ENCODE peak calls at places on chromosome 15, in six cellular contexts. One of them, this sample, is unnamed.

GRCh38 chr15:78944669-78945407 is at the start of gene CTSH:
- DNase-seq in foreskin fibroblast: peak; percentile 64
- DNase-seq in astrocyte of the cerebellum: no peak
- DNase-seq in HFF-Myc: no peak
- DNase-seq in CD4-positive, CD25-positive, alpha-beta regulatory T cell: peak; percentile 60
- DNase-seq in AG10803: peak; percentile 15
- DNase-seq in this sample: peak; percentile 54

GRCh38 chr15:38325290-38325990 is 72.8 kb downstream of the SPRED1 start:
- DNase-seq in foreskin fibroblast: no peak
- DNase-seq in astrocyte of the cerebellum: no peak
- DNase-seq in HFF-Myc: no peak
- DNase-seq in CD4-positive, CD25-positive, alpha-beta regulatory T cell: no peak
- DNase-seq in AG10803: peak; percentile 26
- DNase-seq in this sample: no peak

GRCh38 chr15:86183765-86184491 is 104.3 kb downstream of the AGBL1 start:
- DNase-seq in foreskin fibroblast: no peak
- DNase-seq in astrocyte of the cerebellum: no peak
- DNase-seq in HFF-Myc: no peak
- DNase-seq in CD4-positive, CD25-positive, alpha-beta regulatory T cell: no peak
- DNase-seq in AG10803: no peak
- DNase-seq in this sample: no peak

GRCh38 chr15:63121382-63122001 is at the start of gene LACTB:
- DNase-seq in foreskin fibroblast: peak; percentile 96
- DNase-seq in astrocyte of the cerebellum: peak; percentile 70
- DNase-seq in HFF-Myc: peak; percentile 45
- DNase-seq in CD4-positive, CD25-positive, alpha-beta regulatory T cell: peak; percentile 79
- DNase-seq in AG10803: peak; percentile 92
- DNase-seq in this sample: peak; percentile 54

GRCh38 chr15:56243117-56243773 is 434 bp downstream of the RFX7 start:
- DNase-seq in foreskin fibroblast: peak; percentile 55
- DNase-seq in astrocyte of the cerebellum: no peak
- DNase-seq in HFF-Myc: no peak
- DNase-seq in CD4-positive, CD25-positive, alpha-beta regulatory T cell: peak; percentile 12
- DNase-seq in AG10803: peak; percentile 36
- DNase-seq in this sample: no peak

GRCh38 chr15:90592144-90592887 is 62.6 kb downstream of the CRTC3 start:
- DNase-seq in foreskin fibroblast: peak; percentile 77
- DNase-seq in astrocyte of the cerebellum: no peak
- DNase-seq in HFF-Myc: peak; percentile 39
- DNase-seq in CD4-positive, CD25-positive, alpha-beta regulatory T cell: no peak
- DNase-seq in AG10803: peak; percentile 89
- DNase-seq in this sample: no peak

GRCh38 chr15:48522123-48522522 is 123.4 kb downstream of the FBN1 start:
- DNase-seq in foreskin fibroblast: no peak
- DNase-seq in astrocyte of the cerebellum: no peak
- DNase-seq in HFF-Myc: no peak
- DNase-seq in CD4-positive, CD25-positive, alpha-beta regulatory T cell: no peak
- DNase-seq in AG10803: no peak
- DNase-seq in this sample: no peak

GRCh38 chr15:41698779-41699178 is 38.6 kb downstream of the MGA start:
- DNase-seq in foreskin fibroblast: peak; percentile 14
- DNase-seq in astrocyte of the cerebellum: peak; percentile 44
- DNase-seq in HFF-Myc: peak; percentile 2
- DNase-seq in CD4-positive, CD25-positive, alpha-beta regulatory T cell: no peak
- DNase-seq in AG10803: peak; percentile 37
- DNase-seq in this sample: no peak

GRCh38 chr15:43948691-43949325 is 122.0 kb downstream of the WDR76 start:
- DNase-seq in foreskin fibroblast: peak; percentile 45
- DNase-seq in astrocyte of the cerebellum: no peak
- DNase-seq in HFF-Myc: no peak
- DNase-seq in CD4-positive, CD25-positive, alpha-beta regulatory T cell: no peak
- DNase-seq in AG10803: no peak
- DNase-seq in this sample: peak; percentile 79

GRCh38 chr15:87753539-87753938 is 503.0 kb downstream of the NTRK3 start:
- DNase-seq in foreskin fibroblast: no peak
- DNase-seq in astrocyte of the cerebellum: no peak
- DNase-seq in HFF-Myc: no peak
- DNase-seq in CD4-positive, CD25-positive, alpha-beta regulatory T cell: no peak
- DNase-seq in AG10803: no peak
- DNase-seq in this sample: no peak

GRCh38 chr15:92715753-92716152 is 60.2 kb upstream of the FAM174B start:
- DNase-seq in foreskin fibroblast: no peak
- DNase-seq in astrocyte of the cerebellum: peak; percentile 86
- DNase-seq in HFF-Myc: no peak
- DNase-seq in CD4-positive, CD25-positive, alpha-beta regulatory T cell: no peak
- DNase-seq in AG10803: no peak
- DNase-seq in this sample: no peak

GRCh38 chr15:38588672-38589071 is 24.1 kb upstream of the RASGRP1 start:
- DNase-seq in foreskin fibroblast: peak; percentile 35
- DNase-seq in astrocyte of the cerebellum: no peak
- DNase-seq in HFF-Myc: no peak
- DNase-seq in CD4-positive, CD25-positive, alpha-beta regulatory T cell: no peak
- DNase-seq in AG10803: no peak
- DNase-seq in this sample: no peak

DNA sequence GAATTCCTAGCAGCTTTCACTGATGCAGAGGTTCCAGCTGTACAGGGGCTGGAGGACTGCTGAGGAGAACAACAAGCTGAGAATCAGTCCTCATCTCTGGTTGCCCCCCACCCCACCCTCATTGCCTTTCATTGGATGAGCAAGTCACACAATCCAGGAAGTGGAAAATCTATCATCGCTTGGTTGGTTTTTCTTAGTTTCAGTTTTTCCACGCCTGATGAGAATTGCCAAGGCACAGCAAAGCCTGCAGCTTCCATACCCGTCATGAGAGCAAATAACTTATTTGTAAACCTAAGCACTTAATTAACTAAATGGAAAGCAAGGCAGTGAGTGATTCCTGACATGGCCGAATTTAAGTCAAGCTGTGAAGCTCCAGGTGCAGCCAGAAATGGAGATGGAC is 21.4 kb upstream of the LIPC start:
- DNase-seq in foreskin fibroblast: peak; percentile 36
- DNase-seq in astrocyte of the cerebellum: no peak
- DNase-seq in HFF-Myc: no peak
- DNase-seq in CD4-positive, CD25-positive, alpha-beta regulatory T cell: peak; percentile 34
- DNase-seq in AG10803: peak; percentile 69
- DNase-seq in this sample: no peak
- H3K4me3 ChIP-seq in foreskin fibroblast: peak overlapping the region; percentile 47
- H3K4me3 ChIP-seq in astrocyte of the cerebellum: no peak overlapping the region
- H3K4me3 ChIP-seq in HFF-Myc: no peak overlapping the region
- H3K4me3 ChIP-seq in CD4-positive, CD25-positive, alpha-beta regulatory T cell: peak overlapping the region; percentile 77
- H3K4me3 ChIP-seq in AG10803: peak overlapping the region; percentile 59
- H3K4me3 ChIP-seq in this sample: no peak overlapping the region

GRCh38 chr15:45199136-45199810 is 11.5 kb upstream of the SHF start:
- DNase-seq in foreskin fibroblast: peak; percentile 34
- DNase-seq in astrocyte of the cerebellum: no peak
- DNase-seq in HFF-Myc: no peak
- DNase-seq in CD4-positive, CD25-positive, alpha-beta regulatory T cell: peak; percentile 57
- DNase-seq in AG10803: no peak
- DNase-seq in this sample: peak; percentile 38

GRCh38 chr15:45200799-45201556 is 13.2 kb upstream of the SHF start:
- DNase-seq in foreskin fibroblast: peak; percentile 91
- DNase-seq in astrocyte of the cerebellum: peak; percentile 28
- DNase-seq in HFF-Myc: peak; percentile 60
- DNase-seq in CD4-positive, CD25-positive, alpha-beta regulatory T cell: no peak
- DNase-seq in AG10803: peak; percentile 84
- DNase-seq in this sample: peak; percentile 62

GRCh38 chr15:45200001-45200798 is 12.4 kb upstream of the SHF start:
- DNase-seq in foreskin fibroblast: peak; percentile 97
- DNase-seq in astrocyte of the cerebellum: peak; percentile 77
- DNase-seq in HFF-Myc: peak; percentile 95
- DNase-seq in CD4-positive, CD25-positive, alpha-beta regulatory T cell: peak; percentile 97
- DNase-seq in AG10803: peak; percentile 97
- DNase-seq in this sample: peak; percentile 89

GRCh38 chr15:45197512-45197911 is 9.7 kb upstream of the SHF start:
- DNase-seq in foreskin fibroblast: no peak
- DNase-seq in astrocyte of the cerebellum: no peak
- DNase-seq in HFF-Myc: no peak
- DNase-seq in CD4-positive, CD25-positive, alpha-beta regulatory T cell: no peak
- DNase-seq in AG10803: no peak
- DNase-seq in this sample: no peak

DNA sequence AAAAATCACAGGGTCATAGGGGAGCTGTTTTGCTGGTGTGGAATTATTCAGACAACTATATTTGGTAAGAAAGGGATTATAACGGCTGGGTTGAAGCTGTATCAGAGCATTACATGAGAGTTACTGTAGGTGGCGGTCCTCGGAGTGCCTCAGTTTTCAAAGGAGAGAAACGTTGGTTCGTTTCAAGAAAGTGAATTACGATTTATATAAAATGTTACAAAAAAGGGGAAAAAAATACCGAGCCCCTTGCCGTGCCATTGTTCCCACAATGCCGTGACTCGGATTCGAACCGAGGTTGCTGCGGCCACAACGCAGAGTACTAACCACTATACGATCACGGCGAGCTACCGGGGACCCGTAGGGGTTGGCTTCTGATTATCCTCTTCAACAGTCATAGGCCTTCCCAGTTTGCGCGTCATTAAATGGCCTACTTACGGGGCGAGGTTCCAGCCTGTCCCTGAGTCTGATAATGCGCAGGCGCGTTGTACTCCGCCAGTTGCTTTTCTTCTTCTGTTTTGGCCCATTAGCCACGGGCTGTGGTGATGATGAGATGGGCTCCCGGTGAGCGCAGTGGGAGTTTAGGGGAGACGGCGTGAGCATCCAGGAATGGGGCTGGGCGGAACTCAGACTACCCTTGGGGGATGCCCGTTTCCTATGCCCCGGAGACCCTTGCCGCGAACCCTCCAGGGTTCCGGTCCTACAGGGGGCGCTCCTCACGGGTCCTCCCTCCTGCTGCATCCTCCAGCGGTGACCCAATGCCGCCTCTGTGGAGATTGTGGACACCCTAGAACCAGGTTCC is 10.8 kb upstream of the SHF start:
- DNase-seq in foreskin fibroblast: peak; percentile 96
- DNase-seq in astrocyte of the cerebellum: peak; percentile 96
- DNase-seq in HFF-Myc: peak; percentile 92
- DNase-seq in CD4-positive, CD25-positive, alpha-beta regulatory T cell: peak; percentile 98
- DNase-seq in AG10803: peak; percentile 97
- DNase-seq in this sample: peak; percentile 94
- H3K4me3 ChIP-seq in foreskin fibroblast: peak overlapping the region; percentile 72
- H3K4me3 ChIP-seq in astrocyte of the cerebellum: peak overlapping the region; percentile 64
- H3K4me3 ChIP-seq in HFF-Myc: peak overlapping the region; percentile 58
- H3K4me3 ChIP-seq in CD4-positive, CD25-positive, alpha-beta regulatory T cell: peak overlapping the region; percentile 89
- H3K4me3 ChIP-seq in AG10803: peak overlapping the region; percentile 74
- H3K4me3 ChIP-seq in this sample: peak overlapping the region; percentile 79

DNA sequence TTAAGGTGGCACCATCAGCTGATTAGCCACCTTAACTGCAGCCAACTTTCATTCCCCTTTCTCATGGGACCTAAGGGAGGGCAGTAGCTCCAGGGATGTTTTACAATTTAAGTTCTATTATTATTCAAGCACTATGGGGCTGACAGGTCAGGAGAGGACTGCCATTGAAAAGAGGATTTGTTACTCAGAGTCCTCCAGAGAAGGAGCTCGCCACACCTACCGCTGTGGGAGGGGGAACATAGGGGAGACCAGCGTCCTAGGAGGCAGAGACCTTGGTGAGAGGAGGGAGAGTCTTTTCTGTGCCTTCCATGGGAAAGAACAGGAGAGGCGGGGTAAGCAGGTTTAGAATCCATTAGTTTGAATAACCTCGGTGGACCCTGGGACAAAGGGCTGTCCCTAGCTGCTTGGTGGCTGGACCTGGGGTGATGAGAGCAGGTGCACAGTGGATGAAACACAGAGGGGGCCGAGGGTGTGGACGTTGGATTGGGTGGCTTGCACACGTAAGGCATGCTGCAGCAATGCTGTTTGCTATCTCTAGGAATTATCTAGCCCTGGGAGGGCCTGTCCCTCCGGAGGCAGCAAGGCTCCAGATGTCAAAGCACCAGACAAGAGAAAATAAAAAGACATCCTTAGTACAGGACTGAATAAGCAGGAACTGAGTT is 14.2 kb downstream of the ATP10A start:
- DNase-seq in foreskin fibroblast: no peak
- DNase-seq in astrocyte of the cerebellum: no peak
- DNase-seq in HFF-Myc: no peak
- DNase-seq in CD4-positive, CD25-positive, alpha-beta regulatory T cell: no peak
- DNase-seq in AG10803: no peak
- DNase-seq in this sample: no peak
- H3K4me3 ChIP-seq in foreskin fibroblast: peak overlapping the region; percentile 58
- H3K4me3 ChIP-seq in astrocyte of the cerebellum: no peak overlapping the region
- H3K4me3 ChIP-seq in HFF-Myc: peak overlapping the region; percentile 48
- H3K4me3 ChIP-seq in CD4-positive, CD25-positive, alpha-beta regulatory T cell: peak overlapping the region; percentile 49
- H3K4me3 ChIP-seq in AG10803: peak overlapping the region; percentile 65
- H3K4me3 ChIP-seq in this sample: no peak overlapping the region

DNA sequence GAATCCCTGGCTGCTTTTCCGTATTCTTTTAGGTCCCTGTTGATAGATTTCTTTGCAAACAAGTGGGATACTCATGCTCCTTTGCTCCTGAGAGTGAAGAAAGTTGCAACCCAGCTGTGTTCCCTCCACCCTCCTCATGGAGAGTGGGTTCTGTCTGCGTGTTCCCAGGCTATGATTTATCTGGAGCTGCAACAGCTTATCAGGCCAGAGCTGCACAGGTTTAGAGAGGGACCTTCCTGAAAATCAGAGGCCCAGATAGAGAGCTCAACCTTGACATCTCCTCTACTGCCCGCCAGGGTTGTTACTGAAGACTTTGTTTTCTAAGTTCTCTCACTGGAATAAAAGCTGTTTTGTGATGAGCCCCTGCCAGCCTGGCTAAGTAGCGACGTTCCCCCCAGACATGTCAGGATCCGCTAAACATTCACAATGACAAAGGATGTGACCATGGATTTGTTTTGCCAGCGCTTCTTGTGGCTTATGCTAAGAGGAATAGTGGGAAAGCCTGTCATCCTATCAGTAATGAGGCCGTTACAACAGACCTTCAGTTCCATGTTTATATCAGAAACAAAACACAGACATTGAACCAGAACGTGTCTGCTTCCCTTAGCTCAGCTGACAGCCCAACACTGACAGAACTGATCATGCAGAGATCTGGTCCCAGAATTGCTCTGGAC is 58.5 kb upstream of the MYZAP start:
- DNase-seq in foreskin fibroblast: no peak
- DNase-seq in astrocyte of the cerebellum: no peak
- DNase-seq in HFF-Myc: no peak
- DNase-seq in CD4-positive, CD25-positive, alpha-beta regulatory T cell: no peak
- DNase-seq in AG10803: no peak
- DNase-seq in this sample: no peak
- H3K4me3 ChIP-seq in foreskin fibroblast: no peak overlapping the region
- H3K4me3 ChIP-seq in astrocyte of the cerebellum: no peak overlapping the region
- H3K4me3 ChIP-seq in HFF-Myc: no peak overlapping the region
- H3K4me3 ChIP-seq in CD4-positive, CD25-positive, alpha-beta regulatory T cell: no peak overlapping the region
- H3K4me3 ChIP-seq in AG10803: no peak overlapping the region
- H3K4me3 ChIP-seq in this sample: no peak overlapping the region

GRCh38 chr15:82613764-82614163 is 33.4 kb downstream of the CPEB1 start:
- DNase-seq in foreskin fibroblast: no peak
- DNase-seq in astrocyte of the cerebellum: no peak
- DNase-seq in HFF-Myc: no peak
- DNase-seq in CD4-positive, CD25-positive, alpha-beta regulatory T cell: no peak
- DNase-seq in AG10803: no peak
- DNase-seq in this sample: no peak
- H3K4me3 ChIP-seq in foreskin fibroblast: no peak overlapping the region
- H3K4me3 ChIP-seq in astrocyte of the cerebellum: no peak overlapping the region
- H3K4me3 ChIP-seq in HFF-Myc: no peak overlapping the region
- H3K4me3 ChIP-seq in CD4-positive, CD25-positive, alpha-beta regulatory T cell: no peak overlapping the region
- H3K4me3 ChIP-seq in AG10803: no peak overlapping the region
- H3K4me3 ChIP-seq in this sample: no peak overlapping the region